ENCODE peak calls at places on chromosomes 4 and X, in five cellular contexts. R is stimulated activated CD4-positive, alpha-beta T cell treated with anti-CD3 and anti-CD28 coated beads, Interleukin-15, amount 100 ng/mL, for 24 hours; O is PC-3; A is small intestine; C is suprapubic skin. S is an unnamed sample.

GRCh38 chrX:120857240-120857639 is 18.4 kb downstream of the CT47B1 start:
- DNase-seq in R (peak), O (peak), A (no peak), C (no peak), S (no peak)

GRCh38 chr4:89123418-89123817 is 12.1 kb downstream of the TIGD2 start:
- DNase-seq in R (no peak), O (peak), A (peak), C (no peak), S (no peak)

GRCh38 chrX:2484721-2485459 is 15.9 kb downstream of the DHRSX start:
- DNase-seq in R (no peak), O (no peak), A (no peak), C (no peak), S (no peak)

GRCh38 chrX:131675596-131676194 is 131.8 kb downstream of the OR13H1 start:
- DNase-seq in R (no peak), O (peak), A (no peak), C (no peak), S (no peak)

GRCh38 chrX:109997786-109998452 is 5.0 kb upstream of the TMEM164 start:
- DNase-seq in R (no peak), O (peak), A (no peak), C (no peak), S (no peak)

GRCh38 chrX:6778547-6779231 is 243.8 kb upstream of the VCX3A start:
- DNase-seq in R (no peak), O (no peak), A (no peak), C (no peak), S (no peak)

GRCh38 chrX:148365233-148365632 is 135.2 kb upstream of the AFF2 start:
- DNase-seq in R (no peak), O (no peak), A (no peak), C (no peak), S (no peak)

GRCh38 chr4:13765535-13765934 is 138.0 kb upstream of the BOD1L1 start:
- DNase-seq in R (no peak), O (peak), A (peak), C (no peak), S (no peak)

GRCh38 chr4:149531861-149532260 is 283.8 kb downstream of the IQCM start:
- DNase-seq in R (no peak), O (peak), A (no peak), C (no peak), S (no peak)

GRCh38 chr4:183905081-183905592 is at the start of gene STOX2:
- DNase-seq in R (peak), O (peak), A (peak), C (peak), S (no peak)

GRCh38 chrX:83469551-83469950 is 38.5 kb upstream of the POU3F4 start:
- DNase-seq in R (peak), O (peak), A (peak), C (no peak), S (no peak)

GRCh38 chr4:39427477-39428119 is 20.9 kb downstream of the KLB start:
- DNase-seq in R (no peak), O (peak), A (no peak), C (no peak), S (no peak)

S was measured in B cell.